ENCODE peak calls at places on chromosomes 5 and 9, in six cellular contexts. B is lower lobe of right lung, Z is kidney epithelial cell, C is GM12864, Y is bronchial epithelial cell, V is HFFc6. K is an unnamed sample.

GRCh38 chr5:178280631-178281030 is 48.0 kb upstream of the PHYKPL start:
- DNase-seq in B (peak), Z (no peak), C (no peak), Y (no peak), V (no peak), K (no peak)

GRCh38 chr5:78518365-78519197 is 130.0 kb downstream of the LHFPL2 start:
- DNase-seq in B (peak), Z (peak), C (no peak), Y (peak), V (peak), K (peak)

GRCh38 chr5:139552893-139553575 is 8.1 kb upstream of the UBE2D2 start:
- DNase-seq in B (no peak), Z (no peak), C (no peak), Y (no peak), V (no peak), K (no peak)

GRCh38 chr9:15222313-15222712 is 84.7 kb downstream of the TTC39B start:
- DNase-seq in B (no peak), Z (no peak), C (no peak), Y (no peak), V (no peak), K (no peak)

GRCh38 chr9:112655633-112656032 is 62.3 kb downstream of the INIP start:
- DNase-seq in B (no peak), Z (no peak), C (no peak), Y (no peak), V (no peak), K (no peak)

GRCh38 chr9:130345009-130345992 is 79.7 kb downstream of the HMCN2 start:
- DNase-seq in B (no peak), Z (no peak), C (no peak), Y (no peak), V (no peak), K (no peak)

GRCh38 chr5:77301447-77301878 is 91.0 kb downstream of the PDE8B start:
- DNase-seq in B (no peak), Z (no peak), C (no peak), Y (no peak), V (peak), K (peak)

GRCh38 chr5:66306105-66306843 is 162.2 kb downstream of the SREK1 start:
- DNase-seq in B (no peak), Z (no peak), C (no peak), Y (peak), V (peak), K (peak)

GRCh38 chr9:112443636-112444035 is 43.0 kb upstream of the KIAA1958 start:
- DNase-seq in B (no peak), Z (no peak), C (no peak), Y (no peak), V (no peak), K (no peak)

GRCh38 chr5:180161420-180162303 is 47.3 kb downstream of the RASGEF1C start:
- DNase-seq in B (no peak), Z (no peak), C (no peak), Y (no peak), V (no peak), K (no peak)

GRCh38 chr5:121319292-121319691 is 532.4 kb upstream of the FTMT start:
- DNase-seq in B (no peak), Z (no peak), C (no peak), Y (no peak), V (no peak), K (no peak)

GRCh38 chr9:20340161-20340861 is 282.0 kb downstream of the MLLT3 start:
- DNase-seq in B (no peak), Z (no peak), C (no peak), Y (no peak), V (no peak), K (no peak)

GRCh38 chr9:120655005-120655622 is 59.2 kb downstream of the MEGF9 start:
- DNase-seq in B (no peak), Z (peak), C (no peak), Y (peak), V (peak), K (no peak)

GRCh38 chr9:70120834-70121510 is 77.3 kb downstream of the MAMDC2 start:
- DNase-seq in B (no peak), Z (peak), C (no peak), Y (peak), V (peak), K (peak)

GRCh38 chr9:113484258-113484730 is 20.8 kb downstream of the RGS3 start:
- DNase-seq in B (peak), Z (no peak), C (no peak), Y (no peak), V (peak), K (no peak)

GRCh38 chr5:119285070-119285916 is 70.5 kb upstream of the TNFAIP8 start:
- DNase-seq in B (no peak), Z (no peak), C (no peak), Y (no peak), V (no peak), K (no peak)

GRCh38 chr9:111016046-111017026 is 21.9 kb downstream of the LPAR1 start:
- DNase-seq in B (no peak), Z (no peak), C (no peak), Y (peak), V (peak), K (no peak)

GRCh38 chr9:82124090-82124489 is 135.5 kb downstream of the SPATA31D1 start:
- DNase-seq in B (no peak), Z (peak), C (no peak), Y (peak), V (peak), K (peak)

GRCh38 chr5:401216-402034 is 41.6 kb upstream of the EXOC3 start:
- DNase-seq in B (no peak), Z (no peak), C (no peak), Y (no peak), V (no peak), K (no peak)

GRCh38 chr9:126373241-126373640 is 46.6 kb downstream of the MVB12B start:
- DNase-seq in B (no peak), Z (peak), C (no peak), Y (peak), V (peak), K (no peak)

GRCh38 chr9:120348951-120349429 is 231.0 kb downstream of the CDK5RAP2 start:
- DNase-seq in B (no peak), Z (no peak), C (no peak), Y (peak), V (peak), K (no peak)

GRCh38 chr5:167485395-167485794 is 806.0 kb upstream of the WWC1 start:
- DNase-seq in B (no peak), Z (no peak), C (no peak), Y (no peak), V (no peak), K (no peak)

GRCh38 chr9:125079931-125080330 is 63.4 kb downstream of the SCAI start:
- DNase-seq in B (no peak), Z (no peak), C (no peak), Y (no peak), V (no peak), K (no peak)

GRCh38 chr5:89421035-89421434 is 538.1 kb upstream of the MEF2C start:
- DNase-seq in B (no peak), Z (peak), C (no peak), Y (peak), V (no peak), K (no peak)

GRCh38 chr5:69092969-69093368 is 845 bp upstream of the SLC30A5 start:
- DNase-seq in B (no peak), Z (no peak), C (no peak), Y (no peak), V (no peak), K (no peak)

GRCh38 chr5:13640270-13640669 is 304.2 kb downstream of the DNAH5 start:
- DNase-seq in B (no peak), Z (peak), C (no peak), Y (no peak), V (no peak), K (no peak)

GRCh38 chr5:145984072-145984471 is 47.7 kb downstream of the SH3RF2 start:
- DNase-seq in B (no peak), Z (no peak), C (no peak), Y (peak), V (no peak), K (no peak)

GRCh38 chr9:26870292-26870691 is 22.3 kb downstream of the CAAP1 start:
- DNase-seq in B (no peak), Z (peak), C (no peak), Y (peak), V (no peak), K (no peak)

GRCh38 chr5:33315170-33315569 is 125.6 kb upstream of the TARS1 start:
- DNase-seq in B (no peak), Z (no peak), C (no peak), Y (no peak), V (no peak), K (no peak)

GRCh38 chr5:9126490-9126889 is 419.4 kb downstream of the SEMA5A start:
- DNase-seq in B (no peak), Z (no peak), C (no peak), Y (no peak), V (no peak), K (no peak)

GRCh38 chr9:133948138-133948537 is 44.0 kb downstream of the VAV2 start:
- DNase-seq in B (peak), Z (no peak), C (no peak), Y (no peak), V (no peak), K (no peak)

GRCh38 chr5:169667896-169668674 is 31.0 kb downstream of the DOCK2 start:
- DNase-seq in B (no peak), Z (no peak), C (no peak), Y (peak), V (peak), K (no peak)

GRCh38 chr5:44801992-44802391 is 6.8 kb upstream of the MRPS30 start:
- DNase-seq in B (no peak), Z (no peak), C (no peak), Y (no peak), V (no peak), K (no peak)

GRCh38 chr5:123997354-123998215 is 485.6 kb downstream of the CSNK1G3 start:
- DNase-seq in B (no peak), Z (peak), C (no peak), Y (peak), V (peak), K (peak)

GRCh38 chr5:172417983-172418630 is 36.2 kb downstream of the SH3PXD2B start:
- DNase-seq in B (peak), Z (peak), C (no peak), Y (peak), V (peak), K (no peak)

GRCh38 chr5:173786296-173787187 is 101.6 kb upstream of the CPEB4 start:
- DNase-seq in B (no peak), Z (no peak), C (peak), Y (no peak), V (no peak), K (no peak)
- TF ChIP-seq CTCF in B (no peak), Z (no peak), C (peak), Y (no peak), V (no peak), K (no peak)

GRCh38 chr9:95497772-95498171 is 19.0 kb downstream of the PTCH1 start:
- DNase-seq in B (no peak), Z (no peak), C (no peak), Y (no peak), V (no peak), K (no peak)

GRCh38 chr9:95494022-95494415 is 22.8 kb downstream of the PTCH1 start:
- DNase-seq in B (no peak), Z (no peak), C (no peak), Y (no peak), V (no peak), K (no peak)

GRCh38 chr9:95494416-95495371 is 22.1 kb downstream of the PTCH1 start:
- DNase-seq in B (peak), Z (peak), C (peak), Y (no peak), V (no peak), K (no peak)

GRCh38 chr9:95495529-95495928 is 21.2 kb downstream of the PTCH1 start:
- DNase-seq in B (no peak), Z (no peak), C (no peak), Y (no peak), V (no peak), K (no peak)

DNA sequence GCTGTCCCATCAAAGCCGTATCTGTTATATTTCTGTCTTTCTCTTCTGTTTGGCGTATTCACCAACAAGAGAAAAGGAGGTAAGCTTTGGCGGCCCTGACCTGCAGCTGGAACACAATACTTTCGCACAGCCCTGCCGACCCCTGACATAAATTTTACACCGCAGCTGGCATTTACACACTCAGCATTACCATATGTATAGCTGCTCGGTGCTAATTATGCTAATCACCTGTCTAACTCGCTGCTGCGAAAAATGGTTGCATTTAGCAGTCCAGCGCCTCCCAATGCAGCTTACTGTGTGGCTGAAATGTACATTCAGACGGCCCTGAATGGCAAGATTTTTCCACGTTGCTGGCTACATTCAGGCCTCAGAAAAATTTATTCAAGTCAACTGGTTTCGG is 20.8 kb downstream of the PTCH1 start:
- DNase-seq in B (no peak), Z (no peak), C (no peak), Y (no peak), V (no peak), K (no peak)
- TF ChIP-seq CTCF in B (no peak), Z (no peak), C (no peak), Y (no peak), V (no peak), K (no peak)

GRCh38 chr5:157651623-157652376 is 438 bp downstream of the SOX30 start:
- DNase-seq in B (peak), Z (no peak), C (peak), Y (peak), V (no peak), K (no peak)

GRCh38 chr5:157659886-157660660 is 7.8 kb upstream of the SOX30 start:
- DNase-seq in B (no peak), Z (no peak), C (no peak), Y (no peak), V (no peak), K (no peak)

GRCh38 chr5:157652377-157652692 is at the start of gene SOX30:
- DNase-seq in B (no peak), Z (no peak), C (no peak), Y (no peak), V (no peak), K (no peak)

GRCh38 chr5:157657516-157657915 is 5.3 kb upstream of the SOX30 start:
- DNase-seq in B (no peak), Z (no peak), C (no peak), Y (no peak), V (no peak), K (no peak)
- TF ChIP-seq CTCF in B (no peak), Z (no peak), C (no peak), Y (no peak), V (no peak), K (no peak)

GRCh38 chr9:128191406-128192046 is at the start of gene CIZ1:
- DNase-seq in B (peak), Z (no peak), C (peak), Y (peak), V (peak), K (no peak)
- TF ChIP-seq CTCF in B (peak), Z (peak), C (peak), Y (peak), V (peak), K (peak)

GRCh38 chr9:132768932-132769894 is 98.9 kb downstream of the GTF3C4 start:
- DNase-seq in B (peak), Z (no peak), C (peak), Y (peak), V (peak), K (peak)
- TF ChIP-seq CTCF in B (peak), Z (peak), C (peak), Y (peak), V (peak), K (peak)